ENCODE peak calls at places on chromosomes 12 and 14, in seven cellular contexts. One of them, this sample, is unnamed.
A peak's percentile ranks its signal among the peaks of the same experiment; 100 is the strongest.

GRCh38 chr12:68837215-68837614 is 29.2 kb downstream of the MDM2 start:
- DNase-seq in KBM-7: peak; percentile 27
- DNase-seq in activated CD4-positive, alpha-beta T cell treated with anti-CD3 and anti-CD28 coated beads, Interleukin-2, amount 50 U/mL, for 1 hour: no peak
- DNase-seq in stomach: no peak
- DNase-seq in HS-5: no peak
- DNase-seq in epithelial cell of esophagus: no peak
- DNase-seq in stimulated activated CD8-positive, alpha-beta memory T cell treated with anti-CD3 and anti-CD28 coated beads, Interleukin-7, amount 100 ng/mL, for 1 hour: no peak
- DNase-seq in this sample: no peak

GRCh38 chr12:46649433-46649832 is 176.4 kb downstream of the SLC38A4 start:
- DNase-seq in epithelial cell of esophagus: no peak
- DNase-seq in HS-5: no peak
- DNase-seq in activated CD4-positive, alpha-beta T cell treated with anti-CD3 and anti-CD28 coated beads, Interleukin-2, amount 50 U/mL, for 1 hour: no peak
- DNase-seq in KBM-7: no peak
- DNase-seq in stomach: no peak
- DNase-seq in stimulated activated CD8-positive, alpha-beta memory T cell treated with anti-CD3 and anti-CD28 coated beads, Interleukin-7, amount 100 ng/mL, for 1 hour: no peak
- DNase-seq in this sample: no peak

GRCh38 chr12:111066744-111067437 is 146.5 kb upstream of the MYL2 start:
- DNase-seq in activated CD4-positive, alpha-beta T cell treated with anti-CD3 and anti-CD28 coated beads, Interleukin-2, amount 50 U/mL, for 1 hour: no peak
- DNase-seq in HS-5: no peak
- DNase-seq in KBM-7: peak; percentile 12
- DNase-seq in stimulated activated CD8-positive, alpha-beta memory T cell treated with anti-CD3 and anti-CD28 coated beads, Interleukin-7, amount 100 ng/mL, for 1 hour: no peak
- DNase-seq in stomach: no peak
- DNase-seq in epithelial cell of esophagus: peak; percentile 68
- DNase-seq in this sample: peak; percentile 56

GRCh38 chr12:46332260-46332659 is 40.3 kb downstream of the SLC38A2 start:
- DNase-seq in HS-5: peak; percentile 44
- DNase-seq in stimulated activated CD8-positive, alpha-beta memory T cell treated with anti-CD3 and anti-CD28 coated beads, Interleukin-7, amount 100 ng/mL, for 1 hour: no peak
- DNase-seq in stomach: no peak
- DNase-seq in epithelial cell of esophagus: peak; percentile 73
- DNase-seq in activated CD4-positive, alpha-beta T cell treated with anti-CD3 and anti-CD28 coated beads, Interleukin-2, amount 50 U/mL, for 1 hour: no peak
- DNase-seq in KBM-7: no peak
- DNase-seq in this sample: no peak

GRCh38 chr14:56896231-56896630 is 86.0 kb upstream of the OTX2 start:
- DNase-seq in HS-5: no peak
- DNase-seq in epithelial cell of esophagus: no peak
- DNase-seq in stimulated activated CD8-positive, alpha-beta memory T cell treated with anti-CD3 and anti-CD28 coated beads, Interleukin-7, amount 100 ng/mL, for 1 hour: no peak
- DNase-seq in activated CD4-positive, alpha-beta T cell treated with anti-CD3 and anti-CD28 coated beads, Interleukin-2, amount 50 U/mL, for 1 hour: no peak
- DNase-seq in KBM-7: no peak
- DNase-seq in stomach: no peak
- DNase-seq in this sample: no peak

GRCh38 chr12:90576707-90577106 is 378.3 kb downstream of the CCER1 start:
- DNase-seq in activated CD4-positive, alpha-beta T cell treated with anti-CD3 and anti-CD28 coated beads, Interleukin-2, amount 50 U/mL, for 1 hour: no peak
- DNase-seq in epithelial cell of esophagus: no peak
- DNase-seq in stomach: no peak
- DNase-seq in stimulated activated CD8-positive, alpha-beta memory T cell treated with anti-CD3 and anti-CD28 coated beads, Interleukin-7, amount 100 ng/mL, for 1 hour: no peak
- DNase-seq in KBM-7: no peak
- DNase-seq in HS-5: no peak
- DNase-seq in this sample: no peak

GRCh38 chr14:24849471-24849870 is 200.5 kb downstream of the STXBP6 start:
- DNase-seq in activated CD4-positive, alpha-beta T cell treated with anti-CD3 and anti-CD28 coated beads, Interleukin-2, amount 50 U/mL, for 1 hour: no peak
- DNase-seq in stomach: no peak
- DNase-seq in KBM-7: no peak
- DNase-seq in HS-5: no peak
- DNase-seq in stimulated activated CD8-positive, alpha-beta memory T cell treated with anti-CD3 and anti-CD28 coated beads, Interleukin-7, amount 100 ng/mL, for 1 hour: no peak
- DNase-seq in epithelial cell of esophagus: no peak
- DNase-seq in this sample: no peak

GRCh38 chr14:57189070-57189469 is 79.6 kb downstream of the EXOC5 start:
- DNase-seq in stimulated activated CD8-positive, alpha-beta memory T cell treated with anti-CD3 and anti-CD28 coated beads, Interleukin-7, amount 100 ng/mL, for 1 hour: no peak
- DNase-seq in KBM-7: no peak
- DNase-seq in HS-5: no peak
- DNase-seq in epithelial cell of esophagus: peak; percentile 42
- DNase-seq in stomach: no peak
- DNase-seq in activated CD4-positive, alpha-beta T cell treated with anti-CD3 and anti-CD28 coated beads, Interleukin-2, amount 50 U/mL, for 1 hour: no peak
- DNase-seq in this sample: peak; percentile 59

GRCh38 chr12:53935562-53936341 is 2.9 kb upstream of the HOXC13 start:
- DNase-seq in HS-5: no peak
- DNase-seq in stomach: no peak
- DNase-seq in stimulated activated CD8-positive, alpha-beta memory T cell treated with anti-CD3 and anti-CD28 coated beads, Interleukin-7, amount 100 ng/mL, for 1 hour: no peak
- DNase-seq in KBM-7: no peak
- DNase-seq in epithelial cell of esophagus: no peak
- DNase-seq in activated CD4-positive, alpha-beta T cell treated with anti-CD3 and anti-CD28 coated beads, Interleukin-2, amount 50 U/mL, for 1 hour: no peak
- DNase-seq in this sample: no peak

GRCh38 chr14:55603401-55603953 is 23.5 kb downstream of the KTN1 start:
- DNase-seq in epithelial cell of esophagus: no peak
- DNase-seq in KBM-7: no peak
- DNase-seq in stimulated activated CD8-positive, alpha-beta memory T cell treated with anti-CD3 and anti-CD28 coated beads, Interleukin-7, amount 100 ng/mL, for 1 hour: no peak
- DNase-seq in activated CD4-positive, alpha-beta T cell treated with anti-CD3 and anti-CD28 coated beads, Interleukin-2, amount 50 U/mL, for 1 hour: no peak
- DNase-seq in stomach: no peak
- DNase-seq in HS-5: no peak
- DNase-seq in this sample: no peak

GRCh38 chr12:112107728-112108447 is 695 bp downstream of the NAA25 start:
- DNase-seq in stomach: no peak
- DNase-seq in activated CD4-positive, alpha-beta T cell treated with anti-CD3 and anti-CD28 coated beads, Interleukin-2, amount 50 U/mL, for 1 hour: no peak
- DNase-seq in stimulated activated CD8-positive, alpha-beta memory T cell treated with anti-CD3 and anti-CD28 coated beads, Interleukin-7, amount 100 ng/mL, for 1 hour: no peak
- DNase-seq in HS-5: no peak
- DNase-seq in epithelial cell of esophagus: no peak
- DNase-seq in KBM-7: peak; percentile 88
- DNase-seq in this sample: no peak

GRCh38 chr14:103014466-103015319 is 42.7 kb downstream of the CDC42BPB start:
- DNase-seq in activated CD4-positive, alpha-beta T cell treated with anti-CD3 and anti-CD28 coated beads, Interleukin-2, amount 50 U/mL, for 1 hour: no peak
- DNase-seq in stomach: no peak
- DNase-seq in HS-5: no peak
- DNase-seq in stimulated activated CD8-positive, alpha-beta memory T cell treated with anti-CD3 and anti-CD28 coated beads, Interleukin-7, amount 100 ng/mL, for 1 hour: no peak
- DNase-seq in epithelial cell of esophagus: peak; percentile 66
- DNase-seq in KBM-7: peak; percentile 77
- DNase-seq in this sample: no peak

GRCh38 chr12:2044165-2044564 is 8.6 kb upstream of the CACNA1C start:
- DNase-seq in HS-5: no peak
- DNase-seq in epithelial cell of esophagus: no peak
- DNase-seq in KBM-7: no peak
- DNase-seq in stimulated activated CD8-positive, alpha-beta memory T cell treated with anti-CD3 and anti-CD28 coated beads, Interleukin-7, amount 100 ng/mL, for 1 hour: no peak
- DNase-seq in activated CD4-positive, alpha-beta T cell treated with anti-CD3 and anti-CD28 coated beads, Interleukin-2, amount 50 U/mL, for 1 hour: no peak
- DNase-seq in stomach: no peak
- DNase-seq in this sample: no peak

GRCh38 chr12:100795193-100796179 is 910 bp downstream of the ANO4 start:
- DNase-seq in KBM-7: no peak
- DNase-seq in HS-5: no peak
- DNase-seq in epithelial cell of esophagus: no peak
- DNase-seq in activated CD4-positive, alpha-beta T cell treated with anti-CD3 and anti-CD28 coated beads, Interleukin-2, amount 50 U/mL, for 1 hour: no peak
- DNase-seq in stomach: no peak
- DNase-seq in stimulated activated CD8-positive, alpha-beta memory T cell treated with anti-CD3 and anti-CD28 coated beads, Interleukin-7, amount 100 ng/mL, for 1 hour: no peak
- DNase-seq in this sample: no peak

GRCh38 chr12:27289414-27289813 is 43.2 kb upstream of the BMAL2 start:
- DNase-seq in stomach: no peak
- DNase-seq in activated CD4-positive, alpha-beta T cell treated with anti-CD3 and anti-CD28 coated beads, Interleukin-2, amount 50 U/mL, for 1 hour: no peak
- DNase-seq in KBM-7: no peak
- DNase-seq in HS-5: no peak
- DNase-seq in epithelial cell of esophagus: no peak
- DNase-seq in stimulated activated CD8-positive, alpha-beta memory T cell treated with anti-CD3 and anti-CD28 coated beads, Interleukin-7, amount 100 ng/mL, for 1 hour: no peak
- DNase-seq in this sample: no peak

GRCh38 chr12:29072631-29073030 is 76.4 kb upstream of the FAR2 start:
- DNase-seq in epithelial cell of esophagus: peak; percentile 69
- DNase-seq in stomach: no peak
- DNase-seq in HS-5: no peak
- DNase-seq in stimulated activated CD8-positive, alpha-beta memory T cell treated with anti-CD3 and anti-CD28 coated beads, Interleukin-7, amount 100 ng/mL, for 1 hour: no peak
- DNase-seq in KBM-7: no peak
- DNase-seq in activated CD4-positive, alpha-beta T cell treated with anti-CD3 and anti-CD28 coated beads, Interleukin-2, amount 50 U/mL, for 1 hour: no peak
- DNase-seq in this sample: no peak

GRCh38 chr14:38143170-38143569 is 64.5 kb upstream of the SSTR1 start:
- DNase-seq in stomach: no peak
- DNase-seq in KBM-7: no peak
- DNase-seq in stimulated activated CD8-positive, alpha-beta memory T cell treated with anti-CD3 and anti-CD28 coated beads, Interleukin-7, amount 100 ng/mL, for 1 hour: no peak
- DNase-seq in HS-5: no peak
- DNase-seq in activated CD4-positive, alpha-beta T cell treated with anti-CD3 and anti-CD28 coated beads, Interleukin-2, amount 50 U/mL, for 1 hour: no peak
- DNase-seq in epithelial cell of esophagus: no peak
- DNase-seq in this sample: no peak

GRCh38 chr12:2378835-2379330 is 326.1 kb downstream of the CACNA1C start:
- DNase-seq in stimulated activated CD8-positive, alpha-beta memory T cell treated with anti-CD3 and anti-CD28 coated beads, Interleukin-7, amount 100 ng/mL, for 1 hour: no peak
- DNase-seq in KBM-7: no peak
- DNase-seq in stomach: no peak
- DNase-seq in activated CD4-positive, alpha-beta T cell treated with anti-CD3 and anti-CD28 coated beads, Interleukin-2, amount 50 U/mL, for 1 hour: no peak
- DNase-seq in HS-5: no peak
- DNase-seq in epithelial cell of esophagus: no peak
- DNase-seq in this sample: no peak

GRCh38 chr14:38291681-38292459 is 36.0 kb upstream of the CLEC14A start:
- DNase-seq in HS-5: no peak
- DNase-seq in stomach: no peak
- DNase-seq in activated CD4-positive, alpha-beta T cell treated with anti-CD3 and anti-CD28 coated beads, Interleukin-2, amount 50 U/mL, for 1 hour: no peak
- DNase-seq in stimulated activated CD8-positive, alpha-beta memory T cell treated with anti-CD3 and anti-CD28 coated beads, Interleukin-7, amount 100 ng/mL, for 1 hour: no peak
- DNase-seq in epithelial cell of esophagus: no peak
- DNase-seq in KBM-7: no peak
- DNase-seq in this sample: no peak

GRCh38 chr12:97404549-97404948 is 58.1 kb upstream of the RMST start:
- DNase-seq in activated CD4-positive, alpha-beta T cell treated with anti-CD3 and anti-CD28 coated beads, Interleukin-2, amount 50 U/mL, for 1 hour: no peak
- DNase-seq in stimulated activated CD8-positive, alpha-beta memory T cell treated with anti-CD3 and anti-CD28 coated beads, Interleukin-7, amount 100 ng/mL, for 1 hour: no peak
- DNase-seq in HS-5: no peak
- DNase-seq in KBM-7: peak; percentile 21
- DNase-seq in epithelial cell of esophagus: peak; percentile 56
- DNase-seq in stomach: peak; percentile 32
- DNase-seq in this sample: peak; percentile 31

GRCh38 chr12:6667559-6668210 is 4.8 kb upstream of the ING4 start:
- DNase-seq in epithelial cell of esophagus: peak; percentile 36
- DNase-seq in KBM-7: no peak
- DNase-seq in stomach: no peak
- DNase-seq in stimulated activated CD8-positive, alpha-beta memory T cell treated with anti-CD3 and anti-CD28 coated beads, Interleukin-7, amount 100 ng/mL, for 1 hour: no peak
- DNase-seq in activated CD4-positive, alpha-beta T cell treated with anti-CD3 and anti-CD28 coated beads, Interleukin-2, amount 50 U/mL, for 1 hour: no peak
- DNase-seq in HS-5: no peak
- DNase-seq in this sample: no peak

GRCh38 chr12:7161327-7161726 is 28.2 kb upstream of the PEX5 start:
- DNase-seq in stimulated activated CD8-positive, alpha-beta memory T cell treated with anti-CD3 and anti-CD28 coated beads, Interleukin-7, amount 100 ng/mL, for 1 hour: no peak
- DNase-seq in stomach: no peak
- DNase-seq in activated CD4-positive, alpha-beta T cell treated with anti-CD3 and anti-CD28 coated beads, Interleukin-2, amount 50 U/mL, for 1 hour: no peak
- DNase-seq in HS-5: no peak
- DNase-seq in KBM-7: no peak
- DNase-seq in epithelial cell of esophagus: no peak
- DNase-seq in this sample: no peak

GRCh38 chr14:80567905-80568512 is 356.7 kb upstream of the DIO2 start:
- DNase-seq in HS-5: peak; percentile 2
- DNase-seq in stimulated activated CD8-positive, alpha-beta memory T cell treated with anti-CD3 and anti-CD28 coated beads, Interleukin-7, amount 100 ng/mL, for 1 hour: no peak
- DNase-seq in epithelial cell of esophagus: peak; percentile 91
- DNase-seq in stomach: no peak
- DNase-seq in KBM-7: no peak
- DNase-seq in activated CD4-positive, alpha-beta T cell treated with anti-CD3 and anti-CD28 coated beads, Interleukin-2, amount 50 U/mL, for 1 hour: no peak
- DNase-seq in this sample: no peak

GRCh38 chr12:15152864-15153263 is 68.4 kb downstream of the RERG start:
- DNase-seq in stimulated activated CD8-positive, alpha-beta memory T cell treated with anti-CD3 and anti-CD28 coated beads, Interleukin-7, amount 100 ng/mL, for 1 hour: no peak
- DNase-seq in HS-5: no peak
- DNase-seq in activated CD4-positive, alpha-beta T cell treated with anti-CD3 and anti-CD28 coated beads, Interleukin-2, amount 50 U/mL, for 1 hour: no peak
- DNase-seq in KBM-7: no peak
- DNase-seq in epithelial cell of esophagus: peak; percentile 84
- DNase-seq in stomach: no peak
- DNase-seq in this sample: no peak

GRCh38 chr12:77189463-77189862 is 124.1 kb upstream of the E2F7 start:
- DNase-seq in stimulated activated CD8-positive, alpha-beta memory T cell treated with anti-CD3 and anti-CD28 coated beads, Interleukin-7, amount 100 ng/mL, for 1 hour: no peak
- DNase-seq in activated CD4-positive, alpha-beta T cell treated with anti-CD3 and anti-CD28 coated beads, Interleukin-2, amount 50 U/mL, for 1 hour: no peak
- DNase-seq in KBM-7: no peak
- DNase-seq in epithelial cell of esophagus: peak; percentile 57
- DNase-seq in HS-5: peak; percentile 78
- DNase-seq in stomach: no peak
- DNase-seq in this sample: no peak

GRCh38 chr12:15044461-15044860 is 71.6 kb downstream of the PDE6H start:
- DNase-seq in HS-5: peak; percentile 3
- DNase-seq in epithelial cell of esophagus: no peak
- DNase-seq in activated CD4-positive, alpha-beta T cell treated with anti-CD3 and anti-CD28 coated beads, Interleukin-2, amount 50 U/mL, for 1 hour: no peak
- DNase-seq in stomach: no peak
- DNase-seq in KBM-7: no peak
- DNase-seq in stimulated activated CD8-positive, alpha-beta memory T cell treated with anti-CD3 and anti-CD28 coated beads, Interleukin-7, amount 100 ng/mL, for 1 hour: no peak
- DNase-seq in this sample: no peak

GRCh38 chr12:120100630-120101029 is 15.9 kb downstream of the RAB35 start:
- DNase-seq in activated CD4-positive, alpha-beta T cell treated with anti-CD3 and anti-CD28 coated beads, Interleukin-2, amount 50 U/mL, for 1 hour: no peak
- DNase-seq in KBM-7: no peak
- DNase-seq in epithelial cell of esophagus: no peak
- DNase-seq in HS-5: no peak
- DNase-seq in stimulated activated CD8-positive, alpha-beta memory T cell treated with anti-CD3 and anti-CD28 coated beads, Interleukin-7, amount 100 ng/mL, for 1 hour: no peak
- DNase-seq in stomach: peak; percentile 76
- DNase-seq in this sample: peak; percentile 50

GRCh38 chr12:113676117-113676516 is 204.4 kb upstream of the LHX5 start:
- DNase-seq in stomach: no peak
- DNase-seq in stimulated activated CD8-positive, alpha-beta memory T cell treated with anti-CD3 and anti-CD28 coated beads, Interleukin-7, amount 100 ng/mL, for 1 hour: no peak
- DNase-seq in KBM-7: no peak
- DNase-seq in HS-5: no peak
- DNase-seq in epithelial cell of esophagus: no peak
- DNase-seq in activated CD4-positive, alpha-beta T cell treated with anti-CD3 and anti-CD28 coated beads, Interleukin-2, amount 50 U/mL, for 1 hour: no peak
- DNase-seq in this sample: no peak